ENCODE peak calls at places on chromosomes 3 and 15, in five cellular contexts. U is GM04504, Q is activated T-cell treated with anti-CD3 and anti-CD28 coated beads for 24 hours, G is fibroblast of pulmonary artery, J is NCI-H2029. C is an unnamed sample.

GRCh38 chr3:32885283-32885935 is 66.0 kb upstream of the CCR4 start:
- DNase-seq in G (no peak), U (no peak), J (no peak), Q (no peak), C (no peak)

GRCh38 chr15:85646538-85647091 is 148.1 kb downstream of the KLHL25 start:
- DNase-seq in G (no peak), J (no peak), Q (peak; percentile 13), U (peak; percentile 64), C (no peak)

GRCh38 chr3:70824785-70825184 is 512.3 kb upstream of the MDFIC2 start:
- DNase-seq in U (peak; percentile 42), J (no peak), G (peak; percentile 63), Q (no peak), C (peak; percentile 85)

GRCh38 chr3:178263236-178263916 is 272.9 kb upstream of the KCNMB2 start:
- DNase-seq in Q (no peak), J (no peak), G (peak; percentile 30), U (no peak), C (no peak)

GRCh38 chr3:119331661-119332060 is 37.5 kb downstream of the ARHGAP31 start:
- DNase-seq in U (no peak), J (no peak), Q (no peak), G (peak; percentile 23), C (peak; percentile 40)

GRCh38 chr15:75731248-75732100 is 18.8 kb upstream of the CSPG4 start:
- DNase-seq in J (no peak), U (no peak), G (peak; percentile 73), Q (no peak), C (no peak)

GRCh38 chr3:139122221-139122581 is 77.5 kb upstream of the PRR23C start:
- DNase-seq in J (no peak), U (peak; percentile 80), G (peak; percentile 73), Q (no peak), C (no peak)

GRCh38 chr3:46398186-46398955 is 8.5 kb downstream of the CCR5AS start:
- DNase-seq in J (no peak), G (no peak), Q (no peak), U (no peak), C (no peak)

GRCh38 chr15:58771621-58772235 is 626 bp downstream of the MINDY2 start:
- DNase-seq in G (no peak), J (no peak), U (no peak), Q (no peak), C (no peak)

GRCh38 chr15:66943456-66944095 is 121.8 kb upstream of the SMAD3 start:
- DNase-seq in Q (no peak), G (no peak), U (no peak), J (no peak), C (no peak)

GRCh38 chr3:49724586-49724985 is 835 bp upstream of the GMPPB start:
- DNase-seq in J (no peak), U (no peak), Q (no peak), G (no peak), C (no peak)

GRCh38 chr3:83218383-83219200 is 1457.1 kb upstream of the GBE1 start:
- DNase-seq in U (no peak), J (no peak), Q (no peak), G (no peak), C (no peak)

GRCh38 chr3:172622916-172623700 is 87.8 kb downstream of the NCEH1 start:
- DNase-seq in Q (peak; percentile 30), U (no peak), G (peak; percentile 78), J (no peak), C (no peak)

GRCh38 chr3:62143843-62144450 is 229.4 kb downstream of the FEZF2 start:
- DNase-seq in G (no peak), U (no peak), Q (no peak), J (peak; percentile 9), C (no peak)

GRCh38 chr3:27708246-27708645 is 13.9 kb downstream of the EOMES start:
- DNase-seq in G (no peak), Q (no peak), J (no peak), U (no peak), C (peak; percentile 28)

GRCh38 chr3:112136959-112137693 is 4.1 kb upstream of the GCSAM start:
- DNase-seq in G (peak; percentile 57), Q (no peak), U (no peak), J (no peak), C (peak; percentile 17)

GRCh38 chr15:34682673-34683072 is 72.1 kb downstream of the GJD2 start:
- DNase-seq in U (no peak), J (no peak), Q (no peak), G (peak; percentile 11), C (no peak)

GRCh38 chr3:36911990-36912804 is 32.7 kb downstream of the TRANK1 start:
- DNase-seq in Q (no peak), G (peak; percentile 87), J (peak; percentile 65), U (no peak), C (peak; percentile 19)

GRCh38 chr3:99760602-99761001 is 57.1 kb upstream of the CMSS1 start:
- DNase-seq in U (no peak), J (no peak), G (peak; percentile 38), Q (no peak), C (no peak)

GRCh38 chr15:67109141-67110034 is 44.0 kb downstream of the SMAD3 start:
- DNase-seq in J (no peak), U (peak; percentile 94), Q (no peak), G (peak; percentile 98), C (peak; percentile 95)